ENCODE peak calls at places on chromosomes 5 and 9, in eight cellular contexts. Q is activated gamma-delta T cell treated with Interleukin-2 at 50 U/mL for 16 hours; C is uterus; K is CD8-positive, alpha-beta T cell; J is dorsolateral prefrontal cortex; O is GM13977; P is HTR-8/SVneo; Y is CD8-positive, alpha-beta memory T cell. U is an unnamed sample.

GRCh38 chr5:149221731-149222342 is 49.8 kb upstream of the AFAP1L1 start:
- DNase-seq in C (no peak), J (no peak), K (no peak), Q (no peak), Y (no peak), O (no peak), P (no peak), U (no peak)

GRCh38 chr9:7163957-7164356 is 406.2 kb downstream of the KDM4C start:
- DNase-seq in Q (no peak), J (no peak), P (no peak), O (no peak), K (no peak), C (no peak), Y (no peak), U (no peak)

GRCh38 chr9:95379630-95380029 is 62.1 kb upstream of the FANCC start:
- DNase-seq in K (no peak), P (no peak), C (no peak), Q (peak; percentile 10), O (no peak), J (no peak), Y (no peak), U (no peak)

GRCh38 chr9:82124090-82124489 is 135.5 kb downstream of the SPATA31D1 start:
- DNase-seq in O (no peak), Y (no peak), J (no peak), Q (no peak), C (no peak), K (no peak), P (peak; percentile 33), U (peak; percentile 22)

GRCh38 chr9:26742843-26743242 is 149.8 kb downstream of the CAAP1 start:
- DNase-seq in Y (no peak), C (no peak), K (no peak), Q (no peak), O (no peak), J (no peak), P (no peak), U (no peak)

GRCh38 chr9:124947727-124948391 is 7.0 kb upstream of the GOLGA1 start:
- DNase-seq in C (no peak), K (no peak), P (no peak), J (no peak), Q (no peak), O (no peak), Y (no peak), U (peak; percentile 11)

GRCh38 chr9:123657921-123658320 is 272.0 kb downstream of the DENND1A start:
- DNase-seq in P (no peak), O (no peak), Q (no peak), K (no peak), J (no peak), C (no peak), Y (no peak), U (no peak)

GRCh38 chr9:120696551-120697230 is 17.6 kb downstream of the MEGF9 start:
- DNase-seq in O (no peak), Y (no peak), Q (no peak), C (no peak), J (no peak), P (no peak), K (no peak), U (no peak)

GRCh38 chr5:66129184-66129583 is 14.9 kb upstream of the SREK1 start:
- DNase-seq in P (no peak), J (no peak), Y (no peak), C (no peak), Q (no peak), O (no peak), K (no peak), U (no peak)

GRCh38 chr5:118236108-118236849 is 752.1 kb downstream of the DTWD2 start:
- DNase-seq in O (peak; percentile 2), J (no peak), Y (no peak), P (no peak), Q (no peak), C (no peak), K (no peak), U (no peak)

U was measured in retinal pigment epithelial cell.